ENCODE peak calls at places on chromosomes 6 and 20, in ten cellular contexts. One of them, this sample, is unnamed.

GRCh38 chr20:32485770-32486248 is 99.3 kb downstream of the NOL4L start:
- DNase-seq in HS-5: no peak
- DNase-seq in cerebellum: no peak
- DNase-seq in CD8-positive, alpha-beta T cell: no peak
- DNase-seq in fibroblast of mammary gland: no peak
- DNase-seq in Daoy: no peak
- DNase-seq in pulmonary artery endothelial cell: no peak
- DNase-seq in transverse colon: no peak
- DNase-seq in AG08395: no peak
- DNase-seq in adrenal gland: no peak
- DNase-seq in this sample: no peak

GRCh38 chr20:25160897-25161296 is 34.6 kb upstream of the ENTPD6 start:
- DNase-seq in HS-5: no peak
- DNase-seq in cerebellum: no peak
- DNase-seq in CD8-positive, alpha-beta T cell: no peak
- DNase-seq in fibroblast of mammary gland: no peak
- DNase-seq in Daoy: no peak
- DNase-seq in pulmonary artery endothelial cell: no peak
- DNase-seq in transverse colon: no peak
- DNase-seq in AG08395: no peak
- DNase-seq in adrenal gland: no peak
- DNase-seq in this sample: no peak

GRCh38 chr6:87705070-87705691 is 3.1 kb upstream of the AKIRIN2 start:
- DNase-seq in HS-5: no peak
- DNase-seq in cerebellum: no peak
- DNase-seq in CD8-positive, alpha-beta T cell: no peak
- DNase-seq in fibroblast of mammary gland: no peak
- DNase-seq in Daoy: peak; percentile 55
- DNase-seq in pulmonary artery endothelial cell: no peak
- DNase-seq in transverse colon: no peak
- DNase-seq in AG08395: no peak
- DNase-seq in adrenal gland: no peak
- DNase-seq in this sample: no peak

GRCh38 chr20:48705208-48706115 is 122.3 kb downstream of the PREX1 start:
- DNase-seq in HS-5: no peak
- DNase-seq in cerebellum: no peak
- DNase-seq in CD8-positive, alpha-beta T cell: no peak
- DNase-seq in fibroblast of mammary gland: peak; percentile 68
- DNase-seq in Daoy: no peak
- DNase-seq in pulmonary artery endothelial cell: no peak
- DNase-seq in transverse colon: no peak
- DNase-seq in AG08395: no peak
- DNase-seq in adrenal gland: no peak
- DNase-seq in this sample: no peak

GRCh38 chr6:84709121-84709520 is 55.3 kb downstream of the TBX18 start:
- DNase-seq in HS-5: no peak
- DNase-seq in cerebellum: no peak
- DNase-seq in CD8-positive, alpha-beta T cell: no peak
- DNase-seq in fibroblast of mammary gland: no peak
- DNase-seq in Daoy: no peak
- DNase-seq in pulmonary artery endothelial cell: no peak
- DNase-seq in transverse colon: no peak
- DNase-seq in AG08395: no peak
- DNase-seq in adrenal gland: no peak
- DNase-seq in this sample: no peak

GRCh38 chr20:15838466-15838865 is 734.8 kb downstream of the KIF16B start:
- DNase-seq in HS-5: no peak
- DNase-seq in cerebellum: no peak
- DNase-seq in CD8-positive, alpha-beta T cell: no peak
- DNase-seq in fibroblast of mammary gland: no peak
- DNase-seq in Daoy: no peak
- DNase-seq in pulmonary artery endothelial cell: no peak
- DNase-seq in transverse colon: no peak
- DNase-seq in AG08395: no peak
- DNase-seq in adrenal gland: no peak
- DNase-seq in this sample: no peak

GRCh38 chr6:10852281-10852965 is 14.1 kb upstream of the MAK start:
- DNase-seq in HS-5: no peak
- DNase-seq in cerebellum: no peak
- DNase-seq in CD8-positive, alpha-beta T cell: no peak
- DNase-seq in fibroblast of mammary gland: no peak
- DNase-seq in Daoy: no peak
- DNase-seq in pulmonary artery endothelial cell: no peak
- DNase-seq in transverse colon: no peak
- DNase-seq in AG08395: no peak
- DNase-seq in adrenal gland: no peak
- DNase-seq in this sample: no peak

GRCh38 chr6:144219056-144219685 is 66.0 kb upstream of the UTRN start:
- DNase-seq in HS-5: no peak
- DNase-seq in cerebellum: peak; percentile 44
- DNase-seq in CD8-positive, alpha-beta T cell: no peak
- DNase-seq in fibroblast of mammary gland: peak; percentile 72
- DNase-seq in Daoy: peak; percentile 28
- DNase-seq in pulmonary artery endothelial cell: no peak
- DNase-seq in transverse colon: no peak
- DNase-seq in AG08395: peak; percentile 37
- DNase-seq in adrenal gland: no peak
- DNase-seq in this sample: peak; percentile 50

GRCh38 chr6:163438940-163439335 is 24.4 kb downstream of the QKI start:
- DNase-seq in HS-5: no peak
- DNase-seq in cerebellum: no peak
- DNase-seq in CD8-positive, alpha-beta T cell: peak; percentile 51
- DNase-seq in fibroblast of mammary gland: no peak
- DNase-seq in Daoy: peak; percentile 59
- DNase-seq in pulmonary artery endothelial cell: no peak
- DNase-seq in transverse colon: peak; percentile 53
- DNase-seq in AG08395: no peak
- DNase-seq in adrenal gland: peak; percentile 37
- DNase-seq in this sample: peak; percentile 26

GRCh38 chr6:1917628-1918371 is 308.1 kb downstream of the FOXC1 start:
- DNase-seq in HS-5: peak; percentile 86
- DNase-seq in cerebellum: no peak
- DNase-seq in CD8-positive, alpha-beta T cell: no peak
- DNase-seq in fibroblast of mammary gland: peak; percentile 85
- DNase-seq in Daoy: peak; percentile 98
- DNase-seq in pulmonary artery endothelial cell: peak; percentile 66
- DNase-seq in transverse colon: no peak
- DNase-seq in AG08395: peak; percentile 49
- DNase-seq in adrenal gland: no peak
- DNase-seq in this sample: no peak

GRCh38 chr6:35321091-35321490 is 21.3 kb upstream of the PPARD start:
- DNase-seq in HS-5: no peak
- DNase-seq in cerebellum: no peak
- DNase-seq in CD8-positive, alpha-beta T cell: no peak
- DNase-seq in fibroblast of mammary gland: no peak
- DNase-seq in Daoy: no peak
- DNase-seq in pulmonary artery endothelial cell: no peak
- DNase-seq in transverse colon: no peak
- DNase-seq in AG08395: no peak
- DNase-seq in adrenal gland: no peak
- DNase-seq in this sample: no peak

GRCh38 chr6:68873236-68873635 is 238.2 kb downstream of the ADGRB3 start:
- DNase-seq in HS-5: no peak
- DNase-seq in cerebellum: no peak
- DNase-seq in CD8-positive, alpha-beta T cell: no peak
- DNase-seq in fibroblast of mammary gland: no peak
- DNase-seq in Daoy: no peak
- DNase-seq in pulmonary artery endothelial cell: no peak
- DNase-seq in transverse colon: no peak
- DNase-seq in AG08395: no peak
- DNase-seq in adrenal gland: no peak
- DNase-seq in this sample: no peak

This sample was measured in CD4-positive, alpha-beta memory T cell.